ENCODE peak calls at places on chromosomes 11 and 22, in six cellular contexts. C is ovary; N is CD4-positive, alpha-beta memory T cell; G is stomach; J is adipocyte; U is bronchial epithelial cell. E is an unnamed sample.

GRCh38 chr11:7905549-7905948 is 25.5 kb downstream of the OR10A6 start:
- DNase-seq in C (no peak), N (no peak), G (no peak), J (no peak), U (peak; percentile 40), E (no peak)

GRCh38 chr11:103327721-103328120 is 218.5 kb downstream of the DYNC2H1 start:
- DNase-seq in C (no peak), N (no peak), G (no peak), J (no peak), U (no peak), E (no peak)

GRCh38 chr11:97740783-97741151 is 1280.0 kb upstream of the CNTN5 start:
- DNase-seq in C (no peak), N (no peak), G (no peak), J (no peak), U (no peak), E (no peak)

GRCh38 chr11:95398437-95399112 is 167.6 kb upstream of the SESN3 start:
- DNase-seq in C (no peak), N (no peak), G (no peak), J (peak; percentile 27), U (no peak), E (no peak)

GRCh38 chr11:125407046-125407445 is 89.0 kb downstream of the FEZ1 start:
- DNase-seq in C (no peak), N (no peak), G (no peak), J (no peak), U (no peak), E (no peak)

GRCh38 chr11:110984147-110984546 is 261.4 kb upstream of the POU2AF2 start:
- DNase-seq in C (no peak), N (no peak), G (no peak), J (peak; percentile 73), U (peak; percentile 71), E (no peak)

GRCh38 chr22:25563757-25564319 is 637 bp upstream of the GRK3 start:
- DNase-seq in C (peak; percentile 28), N (no peak), G (no peak), J (peak; percentile 24), U (peak; percentile 20), E (peak; percentile 64)

GRCh38 chr11:27600656-27601055 is 94.1 kb upstream of the LIN7C start:
- DNase-seq in C (no peak), N (no peak), G (no peak), J (no peak), U (no peak), E (no peak)

GRCh38 chr11:113626736-113627135 is 79.4 kb downstream of the TMPRSS5 start:
- DNase-seq in C (no peak), N (no peak), G (no peak), J (peak; percentile 6), U (no peak), E (no peak)

GRCh38 chr22:23903328-23903971 is 9.3 kb downstream of the MIF start:
- DNase-seq in C (no peak), N (no peak), G (no peak), J (no peak), U (peak; percentile 93), E (no peak)

GRCh38 chr11:43268161-43268560 is 43.6 kb upstream of the API5 start:
- DNase-seq in C (no peak), N (no peak), G (peak; percentile 30), J (no peak), U (no peak), E (no peak)

GRCh38 chr11:133918606-133919260 is 38.0 kb downstream of the IGSF9B start:
- DNase-seq in C (no peak), N (no peak), G (no peak), J (no peak), U (no peak), E (peak; percentile 36)

GRCh38 chr11:65616575-65617001 is 1.0 kb downstream of the PCNX3 start:
- DNase-seq in C (no peak), N (no peak), G (no peak), J (no peak), U (no peak), E (no peak)

GRCh38 chr22:22031183-22031560 is 48.6 kb upstream of the TOP3B start:
- DNase-seq in C (no peak), N (no peak), G (no peak), J (no peak), U (no peak), E (no peak)

GRCh38 chr11:42526366-42526765 is 785.4 kb upstream of the API5 start:
- DNase-seq in C (no peak), N (no peak), G (no peak), J (no peak), U (no peak), E (no peak)

GRCh38 chr11:134460881-134461280 is 48.8 kb upstream of the B3GAT1 start:
- DNase-seq in C (no peak), N (no peak), G (no peak), J (no peak), U (no peak), E (no peak)

GRCh38 chr22:42906605-42907338 is 49.7 kb upstream of the ARFGAP3 start:
- DNase-seq in C (peak; percentile 63), N (no peak), G (no peak), J (peak; percentile 28), U (no peak), E (no peak)

GRCh38 chr22:42932857-42933782 is 76.0 kb upstream of the ARFGAP3 start:
- DNase-seq in C (no peak), N (no peak), G (no peak), J (no peak), U (no peak), E (peak; percentile 73)

GRCh38 chr22:42970029-42970428 is 44.9 kb downstream of the PACSIN2 start:
- DNase-seq in C (no peak), N (no peak), G (no peak), J (no peak), U (peak; percentile 87), E (no peak)

GRCh38 chr22:49502126-49502826 is 325.4 kb downstream of the BRD1 start:
- DNase-seq in C (no peak), N (peak; percentile 24), G (no peak), J (no peak), U (no peak), E (no peak)

DNA sequence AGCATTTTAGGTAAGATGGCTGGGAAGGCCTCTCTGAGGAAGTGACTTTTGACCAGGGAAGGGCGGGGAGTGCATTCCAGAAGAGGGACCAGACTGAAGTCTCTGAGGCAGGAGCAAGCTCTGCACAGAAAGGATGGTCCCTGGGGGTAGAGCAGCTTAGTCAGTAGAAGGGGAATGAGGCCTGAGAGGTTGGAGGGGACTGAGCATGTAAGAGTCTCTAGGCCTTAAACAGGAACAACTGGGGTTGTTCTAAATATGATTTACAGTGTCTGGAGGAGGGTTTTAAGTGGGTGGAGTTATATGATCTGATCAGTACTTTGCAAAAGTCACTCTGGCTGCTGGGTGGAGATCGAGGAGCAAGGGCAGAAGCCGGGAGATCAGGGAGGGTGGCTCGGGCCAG is 31.7 kb upstream of the TEF start:
- DNase-seq in C (no peak), N (no peak), G (no peak), J (peak; percentile 12), U (no peak), E (no peak)
- H3K36me3 ChIP-seq in C (no peaks in the 10 kb centered on the region), N (peaks cover 52% of the 10 kb centered on the region), G (peaks cover 100% of the 10 kb centered on the region), J (peaks cover 82% of the 10 kb centered on the region), U (peaks cover 37% of the 10 kb centered on the region), E (no peaks in the 10 kb centered on the region)

GRCh38 chr11:128734439-128735224 is 40.8 kb downstream of the FLI1 start:
- DNase-seq in C (no peak), N (no peak), G (peak; percentile 50), J (no peak), U (no peak), E (peak; percentile 80)
- H3K4me3 ChIP-seq in C (no peak overlapping the region), N (peak overlapping the region; percentile 32), G (no peak overlapping the region), J (no peak overlapping the region), U (no peak overlapping the region), E (no peak overlapping the region)

DNA sequence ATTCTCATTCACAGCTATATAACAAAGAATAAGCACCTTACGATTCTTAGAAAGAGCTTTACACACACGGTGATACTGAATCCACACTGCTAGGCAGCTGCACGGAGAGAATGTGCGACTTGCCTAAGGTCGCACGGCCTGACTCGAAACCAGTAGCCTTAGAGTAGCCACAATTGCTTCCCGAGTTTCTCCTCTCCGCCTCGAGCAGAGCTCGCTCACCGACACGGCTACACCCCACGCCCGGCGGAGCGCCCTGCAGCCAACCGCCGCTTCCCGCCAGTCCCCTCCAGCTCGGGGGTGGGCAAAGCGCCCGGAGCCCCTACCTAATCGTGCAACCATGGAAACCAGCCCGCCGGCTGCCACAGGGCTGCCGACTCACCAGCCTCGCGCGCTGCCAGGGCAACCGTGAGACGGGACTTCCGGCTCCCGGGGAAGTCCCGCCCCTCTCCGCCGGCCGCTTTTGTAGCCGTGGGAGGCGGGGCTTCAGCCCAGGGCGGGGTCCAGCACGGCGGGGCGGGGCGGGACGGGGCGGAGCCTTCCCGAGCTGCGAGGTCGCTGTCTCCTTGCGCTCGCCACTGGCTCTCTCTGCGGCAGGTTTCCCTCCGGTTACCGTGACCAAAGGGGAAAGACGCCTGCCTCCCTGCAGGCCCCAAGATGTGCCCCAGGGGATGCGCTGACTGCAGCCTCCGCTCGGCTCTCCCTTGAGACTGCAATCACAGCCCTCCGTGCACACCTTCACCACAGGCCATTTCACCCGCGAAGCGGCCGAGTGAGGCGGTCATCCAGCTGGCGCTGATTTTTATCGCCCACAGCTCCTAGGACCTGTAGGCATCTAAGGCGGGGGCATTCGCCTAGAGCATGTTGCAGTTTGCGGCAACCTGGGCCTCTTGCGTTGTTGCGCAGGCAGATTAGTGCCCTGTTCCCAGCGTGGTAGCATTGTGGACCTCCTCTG is 1.1 kb downstream of the BSCL2 start:
- DNase-seq in C (peak; percentile 95), N (peak; percentile 91), G (peak; percentile 97), J (peak; percentile 98), U (peak; percentile 76), E (peak; percentile 99)
- H3K36me3 ChIP-seq in C (no peaks in the 10 kb centered on the region), N (no peaks in the 10 kb centered on the region), G (peaks cover 23% of the 10 kb centered on the region), J (peaks cover 28% of the 10 kb centered on the region), U (peaks cover 4% of the 10 kb centered on the region), E (peaks cover 20% of the 10 kb centered on the region)

DNA sequence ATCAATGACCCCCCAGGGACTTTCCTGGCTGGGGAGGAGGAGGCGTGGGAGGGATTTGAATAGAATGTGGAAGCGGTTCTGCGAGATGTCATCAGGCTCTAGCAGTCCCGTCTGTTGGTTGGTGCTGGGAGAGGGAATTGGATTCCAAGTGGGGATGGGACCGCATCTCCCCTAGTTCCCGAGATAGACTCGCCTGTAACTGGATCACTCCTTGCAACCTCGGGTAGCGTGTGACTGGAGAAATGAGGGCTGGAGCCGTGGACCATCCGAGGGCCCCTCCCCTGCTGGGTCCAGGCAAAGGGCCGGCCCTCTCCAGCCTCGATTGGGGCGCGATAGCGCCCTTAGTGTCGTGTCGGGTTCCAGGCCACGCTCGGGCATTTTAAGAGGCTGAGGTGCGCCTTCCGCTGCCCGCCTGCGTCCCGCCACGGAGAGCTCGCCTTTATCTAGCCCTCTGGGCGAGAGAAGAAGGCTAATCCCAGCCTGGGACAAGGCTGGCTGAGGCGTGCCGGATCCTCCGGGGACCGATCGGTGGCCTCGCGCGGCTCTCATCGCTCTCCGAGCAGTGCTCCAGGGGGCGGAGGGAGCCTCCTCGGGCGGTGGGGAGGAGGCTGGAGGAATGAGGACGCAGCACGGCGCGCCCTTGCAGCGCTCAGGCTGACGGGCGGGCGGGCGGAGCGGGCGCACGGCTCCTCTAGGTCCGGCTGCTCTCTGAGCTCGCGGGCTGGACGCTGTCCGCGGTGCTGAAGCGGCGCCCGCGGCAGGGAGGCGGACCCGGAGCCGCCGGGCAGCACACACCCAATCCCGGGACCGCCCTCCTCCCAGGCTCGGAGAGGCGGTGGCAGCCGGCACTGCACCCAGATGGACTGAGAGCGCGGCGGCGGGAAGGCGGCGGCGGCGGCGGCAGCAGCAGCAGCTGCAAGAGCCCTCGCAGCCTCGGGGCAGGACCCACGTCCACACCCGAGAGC is 107.8 kb downstream of the OSBP2 start:
- DNase-seq in C (peak; percentile 72), N (peak; percentile 65), G (peak; percentile 90), J (peak; percentile 98), U (peak; percentile 77), E (peak; percentile 94)
- H3K4me3 ChIP-seq in C (no peak overlapping the region), N (no peak overlapping the region), G (peak overlapping the region; percentile 20), J (peak overlapping the region; percentile 73), U (peak overlapping the region; percentile 32), E (no peak overlapping the region)

E was measured in left lung.